ENCODE peak calls at places on chromosomes 2 and 18, in six cellular contexts. One of them, this sample, is unnamed.
A peak's percentile ranks its signal among the peaks of the same experiment; 100 is the strongest.

GRCh38 chr2:226641008-226641407 is 158.6 kb downstream of the IRS1 start:
- DNase-seq in lung microvascular endothelial cell: no peak
- DNase-seq in iPS-NIHi11: no peak
- DNase-seq in iris pigment epithelial cell: no peak
- DNase-seq in ELF-1: no peak
- DNase-seq in NCI-H510A: no peak
- DNase-seq in this sample: no peak

GRCh38 chr2:176155341-176156044 is 1.6 kb upstream of the HOXD3 start:
- DNase-seq in lung microvascular endothelial cell: no peak
- DNase-seq in iris pigment epithelial cell: no peak
- DNase-seq in iPS-NIHi11: no peak
- DNase-seq in NCI-H510A: no peak
- DNase-seq in ELF-1: no peak
- DNase-seq in this sample: no peak

GRCh38 chr2:41909584-41909983 is 138.2 kb upstream of the PKDCC start:
- DNase-seq in ELF-1: no peak
- DNase-seq in lung microvascular endothelial cell: no peak
- DNase-seq in iris pigment epithelial cell: no peak
- DNase-seq in NCI-H510A: no peak
- DNase-seq in iPS-NIHi11: no peak
- DNase-seq in this sample: no peak

GRCh38 chr2:46800625-46801024 is 115.0 kb downstream of the MCFD2 start:
- DNase-seq in NCI-H510A: no peak
- DNase-seq in iPS-NIHi11: no peak
- DNase-seq in lung microvascular endothelial cell: no peak
- DNase-seq in iris pigment epithelial cell: no peak
- DNase-seq in ELF-1: no peak
- DNase-seq in this sample: no peak

GRCh38 chr2:72846171-72847095 is 20.6 kb upstream of the EXOC6B start:
- DNase-seq in iris pigment epithelial cell: no peak
- DNase-seq in lung microvascular endothelial cell: no peak
- DNase-seq in ELF-1: no peak
- DNase-seq in NCI-H510A: no peak
- DNase-seq in iPS-NIHi11: no peak
- DNase-seq in this sample: no peak

GRCh38 chr18:24534737-24535136 is 74.3 kb downstream of the HRH4 start:
- DNase-seq in iPS-NIHi11: no peak
- DNase-seq in lung microvascular endothelial cell: no peak
- DNase-seq in iris pigment epithelial cell: no peak
- DNase-seq in NCI-H510A: no peak
- DNase-seq in ELF-1: no peak
- DNase-seq in this sample: no peak

GRCh38 chr2:31067259-31067658 is 71.0 kb downstream of the GALNT14 start:
- DNase-seq in ELF-1: no peak
- DNase-seq in lung microvascular endothelial cell: no peak
- DNase-seq in NCI-H510A: no peak
- DNase-seq in iris pigment epithelial cell: no peak
- DNase-seq in iPS-NIHi11: no peak
- DNase-seq in this sample: no peak

GRCh38 chr2:133591164-133591563 is 22.9 kb upstream of the NCKAP5 start:
- DNase-seq in iris pigment epithelial cell: no peak
- DNase-seq in NCI-H510A: peak; percentile 72
- DNase-seq in lung microvascular endothelial cell: peak; percentile 27
- DNase-seq in ELF-1: no peak
- DNase-seq in iPS-NIHi11: no peak
- DNase-seq in this sample: no peak

GRCh38 chr2:200483729-200484198 is 26.1 kb downstream of the KCTD18 start:
- DNase-seq in ELF-1: peak; percentile 73
- DNase-seq in iPS-NIHi11: peak; percentile 72
- DNase-seq in NCI-H510A: peak; percentile 57
- DNase-seq in iris pigment epithelial cell: peak; percentile 47
- DNase-seq in lung microvascular endothelial cell: peak; percentile 28
- DNase-seq in this sample: peak; percentile 67

GRCh38 chr2:18903750-18904149 is 314.4 kb upstream of the NT5C1B start:
- DNase-seq in ELF-1: no peak
- DNase-seq in NCI-H510A: no peak
- DNase-seq in lung microvascular endothelial cell: no peak
- DNase-seq in iris pigment epithelial cell: no peak
- DNase-seq in iPS-NIHi11: no peak
- DNase-seq in this sample: no peak

GRCh38 chr2:161988589-161988988 is 85.4 kb downstream of the DPP4 start:
- DNase-seq in NCI-H510A: no peak
- DNase-seq in lung microvascular endothelial cell: no peak
- DNase-seq in iris pigment epithelial cell: no peak
- DNase-seq in iPS-NIHi11: peak; percentile 35
- DNase-seq in ELF-1: no peak
- DNase-seq in this sample: no peak

GRCh38 chr2:165720526-165720925 is 73.5 kb downstream of the GALNT3 start:
- DNase-seq in ELF-1: no peak
- DNase-seq in iris pigment epithelial cell: peak; percentile 77
- DNase-seq in iPS-NIHi11: no peak
- DNase-seq in NCI-H510A: no peak
- DNase-seq in lung microvascular endothelial cell: no peak
- DNase-seq in this sample: no peak

GRCh38 chr18:68387246-68387645 is 327.7 kb downstream of the TMX3 start:
- DNase-seq in iris pigment epithelial cell: peak; percentile 20
- DNase-seq in iPS-NIHi11: no peak
- DNase-seq in lung microvascular endothelial cell: no peak
- DNase-seq in ELF-1: no peak
- DNase-seq in NCI-H510A: no peak
- DNase-seq in this sample: no peak

GRCh38 chr2:219453691-219454131 is 19.1 kb downstream of the SPEG start:
- DNase-seq in lung microvascular endothelial cell: no peak
- DNase-seq in ELF-1: peak; percentile 42
- DNase-seq in iPS-NIHi11: no peak
- DNase-seq in iris pigment epithelial cell: peak; percentile 76
- DNase-seq in NCI-H510A: no peak
- DNase-seq in this sample: no peak

GRCh38 chr18:23154823-23155517 is 19.7 kb downstream of the CABLES1 start:
- DNase-seq in ELF-1: no peak
- DNase-seq in lung microvascular endothelial cell: no peak
- DNase-seq in NCI-H510A: no peak
- DNase-seq in iris pigment epithelial cell: no peak
- DNase-seq in iPS-NIHi11: no peak
- DNase-seq in this sample: no peak

GRCh38 chr18:43661570-43661969 is 384.3 kb upstream of the SYT4 start:
- DNase-seq in ELF-1: peak; percentile 39
- DNase-seq in iPS-NIHi11: peak; percentile 33
- DNase-seq in lung microvascular endothelial cell: peak; percentile 34
- DNase-seq in iris pigment epithelial cell: peak; percentile 86
- DNase-seq in NCI-H510A: no peak
- DNase-seq in this sample: peak; percentile 47

GRCh38 chr2:238938460-238939055 is 90.7 kb downstream of the TWIST2 start:
- DNase-seq in iris pigment epithelial cell: no peak
- DNase-seq in lung microvascular endothelial cell: peak; percentile 65
- DNase-seq in NCI-H510A: no peak
- DNase-seq in ELF-1: no peak
- DNase-seq in iPS-NIHi11: no peak
- DNase-seq in this sample: no peak

GRCh38 chr2:11008773-11009172 is 97.0 kb downstream of the KCNF1 start:
- DNase-seq in ELF-1: no peak
- DNase-seq in iris pigment epithelial cell: no peak
- DNase-seq in iPS-NIHi11: no peak
- DNase-seq in NCI-H510A: no peak
- DNase-seq in lung microvascular endothelial cell: no peak
- DNase-seq in this sample: no peak

GRCh38 chr18:76436342-76436741 is 58.7 kb downstream of the ZNF516 start:
- DNase-seq in iPS-NIHi11: no peak
- DNase-seq in ELF-1: no peak
- DNase-seq in iris pigment epithelial cell: no peak
- DNase-seq in NCI-H510A: no peak
- DNase-seq in lung microvascular endothelial cell: no peak
- DNase-seq in this sample: no peak

GRCh38 chr2:227653419-227653818 is 13.2 kb upstream of the SCYGR5 start:
- DNase-seq in lung microvascular endothelial cell: no peak
- DNase-seq in iPS-NIHi11: no peak
- DNase-seq in iris pigment epithelial cell: peak; percentile 44
- DNase-seq in ELF-1: no peak
- DNase-seq in NCI-H510A: no peak
- DNase-seq in this sample: no peak

GRCh38 chr2:9331704-9332103 is 91.6 kb downstream of the ITGB1BP1 start:
- DNase-seq in ELF-1: peak; percentile 63
- DNase-seq in NCI-H510A: no peak
- DNase-seq in iPS-NIHi11: peak; percentile 29
- DNase-seq in iris pigment epithelial cell: peak; percentile 37
- DNase-seq in lung microvascular endothelial cell: no peak
- DNase-seq in this sample: no peak

GRCh38 chr18:52337286-52337685 is 2.7 kb upstream of the DCC start:
- DNase-seq in ELF-1: no peak
- DNase-seq in iris pigment epithelial cell: peak; percentile 2
- DNase-seq in lung microvascular endothelial cell: no peak
- DNase-seq in NCI-H510A: no peak
- DNase-seq in iPS-NIHi11: no peak
- DNase-seq in this sample: no peak

GRCh38 chr2:196959750-196960392 is 33.4 kb upstream of the PGAP1 start:
- DNase-seq in iris pigment epithelial cell: peak; percentile 21
- DNase-seq in iPS-NIHi11: no peak
- DNase-seq in ELF-1: no peak
- DNase-seq in lung microvascular endothelial cell: no peak
- DNase-seq in NCI-H510A: peak; percentile 9
- DNase-seq in this sample: no peak

GRCh38 chr2:230877737-230878598 is 13.2 kb downstream of the ITM2C start:
- DNase-seq in ELF-1: no peak
- DNase-seq in lung microvascular endothelial cell: no peak
- DNase-seq in iris pigment epithelial cell: no peak
- DNase-seq in NCI-H510A: no peak
- DNase-seq in iPS-NIHi11: no peak
- DNase-seq in this sample: no peak

GRCh38 chr2:112031473-112031872 is 23.6 kb upstream of the TMEM87B start:
- DNase-seq in iPS-NIHi11: peak; percentile 38
- DNase-seq in lung microvascular endothelial cell: peak; percentile 14
- DNase-seq in iris pigment epithelial cell: peak; percentile 39
- DNase-seq in ELF-1: peak; percentile 56
- DNase-seq in NCI-H510A: no peak
- DNase-seq in this sample: no peak